ENCODE peak calls at places on chromosome 17, in ten cellular contexts. U, J, W, D, N, O, Y, R, T and Z are unnamed samples.

GRCh38 chr17:10857976-10858375 is 20.1 kb upstream of the PIRT start:
- DNase-seq in U (no peak), J (no peak), W (no peak), D (no peak), N (no peak), O (no peak), Y (no peak), R (no peak), T (no peak), Z (no peak)

GRCh38 chr17:47629826-47630225 is 19.9 kb upstream of the KPNB1 start:
- DNase-seq in U (no peak), J (no peak), W (no peak), D (no peak), N (no peak), O (no peak), Y (no peak), R (no peak), T (no peak), Z (no peak)

GRCh38 chr17:46020998-46021397 is 21.9 kb downstream of the STH start:
- DNase-seq in U (no peak), J (no peak), W (no peak), D (no peak), N (no peak), O (no peak), Y (no peak), R (no peak), T (no peak), Z (no peak)

GRCh38 chr17:37642706-37643105 is 540 bp downstream of the DDX52 start:
- DNase-seq in U (no peak), J (no peak), W (no peak), D (no peak), N (no peak), O (peak), Y (no peak), R (peak), T (no peak), Z (no peak)

GRCh38 chr17:36972186-36972686 is 23.5 kb downstream of the AATF start:
- DNase-seq in U (no peak), J (no peak), W (no peak), D (no peak), N (no peak), O (no peak), Y (no peak), R (no peak), T (no peak), Z (no peak)

GRCh38 chr17:36152639-36153120 is 23.8 kb downstream of the TBC1D3B start:
- DNase-seq in U (no peak), J (no peak), W (no peak), D (no peak), N (no peak), O (no peak), Y (no peak), R (no peak), T (no peak), Z (no peak)

GRCh38 chr17:7750321-7750821 is 32.8 kb downstream of the DNAH2 start:
- DNase-seq in U (no peak), J (no peak), W (no peak), D (no peak), N (peak), O (no peak), Y (no peak), R (no peak), T (no peak), Z (no peak)

GRCh38 chr17:83064732-83065659 is 14.4 kb upstream of the METRNL start:
- DNase-seq in U (peak), J (peak), W (peak), D (peak), N (no peak), O (no peak), Y (peak), R (no peak), T (no peak), Z (no peak)

GRCh38 chr17:32495347-32496253 is 8.8 kb downstream of the CDK5R1 start:
- DNase-seq in U (peak), J (no peak), W (no peak), D (no peak), N (no peak), O (no peak), Y (no peak), R (no peak), T (no peak), Z (peak)

GRCh38 chr17:35345926-35346771 is 27.3 kb downstream of the SLFN11 start:
- DNase-seq in U (peak), J (no peak), W (peak), D (peak), N (no peak), O (no peak), Y (peak), R (no peak), T (no peak), Z (peak)

GRCh38 chr17:34246436-34246835 is 8.6 kb upstream of the CCL2 start:
- DNase-seq in U (no peak), J (no peak), W (no peak), D (no peak), N (no peak), O (no peak), Y (no peak), R (no peak), T (no peak), Z (no peak)

GRCh38 chr17:19299214-19299747 is 62.1 kb downstream of the EPN2 start:
- DNase-seq in U (no peak), J (no peak), W (no peak), D (no peak), N (no peak), O (no peak), Y (no peak), R (no peak), T (no peak), Z (no peak)

GRCh38 chr17:32569171-32570080 is 82.6 kb downstream of the CDK5R1 start:
- DNase-seq in U (no peak), J (no peak), W (no peak), D (no peak), N (no peak), O (no peak), Y (no peak), R (no peak), T (no peak), Z (no peak)

GRCh38 chr17:50833396-50834125 is 1.8 kb upstream of the WFIKKN2 start:
- DNase-seq in U (no peak), J (no peak), W (no peak), D (no peak), N (no peak), O (no peak), Y (no peak), R (no peak), T (no peak), Z (no peak)

GRCh38 chr17:16027708-16028584 is 28.3 kb downstream of the TTC19 start:
- DNase-seq in U (no peak), J (no peak), W (no peak), D (no peak), N (peak), O (no peak), Y (no peak), R (peak), T (no peak), Z (no peak)

GRCh38 chr17:31371511-31372097 is 19.9 kb upstream of the RAB11FIP4 start:
- DNase-seq in U (no peak), J (no peak), W (no peak), D (no peak), N (peak), O (no peak), Y (no peak), R (no peak), T (no peak), Z (no peak)

GRCh38 chr17:17853811-17854527 is 17.2 kb upstream of the SREBF1 start:
- DNase-seq in U (no peak), J (no peak), W (no peak), D (no peak), N (no peak), O (no peak), Y (no peak), R (no peak), T (no peak), Z (no peak)

GRCh38 chr17:4393806-4394205 is 27.3 kb upstream of the UBE2G1 start:
- DNase-seq in U (no peak), J (no peak), W (no peak), D (no peak), N (no peak), O (peak), Y (peak), R (no peak), T (no peak), Z (no peak)

GRCh38 chr17:4397840-4398239 is 31.4 kb upstream of the UBE2G1 start:
- DNase-seq in U (no peak), J (no peak), W (no peak), D (no peak), N (no peak), O (no peak), Y (no peak), R (no peak), T (no peak), Z (no peak)

GRCh38 chr17:4395111-4395478 is 28.6 kb upstream of the UBE2G1 start:
- DNase-seq in U (no peak), J (no peak), W (no peak), D (no peak), N (no peak), O (no peak), Y (no peak), R (no peak), T (no peak), Z (no peak)

GRCh38 chr17:4389079-4389478 is 22.6 kb upstream of the UBE2G1 start:
- DNase-seq in U (no peak), J (no peak), W (peak), D (no peak), N (no peak), O (no peak), Y (peak), R (no peak), T (no peak), Z (no peak)

DNA sequence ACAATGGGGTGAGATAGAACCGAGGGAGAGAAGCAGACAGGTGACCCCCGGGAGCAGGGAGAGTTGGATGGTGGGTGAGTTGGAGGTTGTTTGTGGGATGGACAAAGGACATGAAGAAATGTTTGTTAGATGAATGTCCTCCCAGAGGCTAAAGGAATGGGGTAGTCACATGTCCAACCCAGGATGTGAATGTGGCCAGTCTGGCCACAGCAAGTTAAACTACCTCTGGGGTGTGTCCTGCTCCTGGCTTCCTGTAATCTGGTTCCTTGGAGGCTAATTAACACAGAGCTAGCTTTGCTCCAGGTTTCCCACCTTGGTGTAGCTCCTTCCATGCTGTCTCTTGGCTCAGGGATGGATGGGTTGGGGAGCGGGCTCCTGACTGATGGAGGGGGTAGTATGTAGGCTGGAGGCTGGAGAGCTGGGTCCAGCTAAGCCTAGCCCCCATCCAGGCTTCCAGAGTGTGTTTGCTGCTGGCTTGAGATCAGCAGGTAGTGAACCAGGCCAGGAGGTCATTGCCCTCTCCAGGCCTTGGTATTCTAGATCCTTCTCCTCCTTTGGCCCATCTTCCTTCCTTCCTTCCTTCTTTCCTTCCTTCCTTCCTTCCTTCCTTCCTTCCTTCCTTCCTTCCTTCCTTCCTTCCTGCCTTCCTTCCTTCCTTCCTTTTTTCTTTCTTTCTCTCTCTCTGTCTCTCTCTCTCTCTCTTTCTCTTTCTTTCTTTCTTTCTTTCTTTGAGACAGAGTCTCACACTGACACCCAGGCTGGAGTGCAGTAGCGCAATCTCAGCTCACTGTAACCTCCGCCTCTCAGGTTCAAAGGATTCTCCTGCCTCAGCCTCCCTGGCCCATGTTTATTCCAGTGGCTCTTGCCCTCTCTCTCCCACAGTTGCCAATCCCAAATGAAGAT is 28.0 kb upstream of the UBE2G1 start:
- DNase-seq in U (no peak), J (no peak), W (no peak), D (no peak), N (no peak), O (no peak), Y (peak), R (no peak), T (no peak), Z (no peak)
- TF ChIP-seq CTCF in U (no peak), J (no peak), W (no peak), D (no peak), N (no peak), O (no peak), Y (no peak), R (no peak), T (no peak), Z (no peak)

DNA sequence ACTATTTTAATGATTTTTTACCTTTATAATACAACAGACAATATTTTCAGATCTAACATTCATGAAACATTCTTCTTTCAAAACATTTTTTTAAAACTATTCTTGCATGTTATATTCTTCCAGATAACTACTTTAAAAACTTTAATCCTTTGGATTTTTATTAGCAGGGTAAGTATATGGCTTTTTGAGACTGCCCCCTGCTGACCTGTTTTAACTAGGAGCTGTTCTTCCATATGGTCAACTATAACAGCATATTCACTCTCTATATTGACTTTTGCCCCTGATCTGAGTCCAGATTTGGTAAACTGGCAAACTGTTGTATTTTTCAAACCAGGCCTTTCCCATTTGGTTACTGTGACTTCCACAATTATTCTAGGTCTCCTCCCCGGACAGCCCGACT is 16.5 kb downstream of the ZNF18 start:
- DNase-seq in U (no peak), J (no peak), W (no peak), D (no peak), N (no peak), O (no peak), Y (no peak), R (no peak), T (no peak), Z (no peak)
- TF ChIP-seq CTCF in U (no peak), J (peak), W (no peak), D (peak), N (peak), O (peak), Y (no peak), R (peak), T (peak), Z (no peak)

GRCh38 chr17:54900457-54901229 is at the start of gene TOM1L1:
- DNase-seq in U (peak), J (peak), W (peak), D (peak), N (no peak), O (no peak), Y (peak), R (peak), T (peak), Z (peak)
- TF ChIP-seq CTCF in U (no peak), J (peak), W (no peak), D (no peak), N (peak), O (no peak), Y (no peak), R (no peak), T (no peak), Z (no peak)

GRCh38 chr17:80099291-80100034 is 1.9 kb upstream of the GAA start:
- DNase-seq in U (peak), J (no peak), W (no peak), D (no peak), N (no peak), O (no peak), Y (no peak), R (no peak), T (no peak), Z (no peak)

GRCh38 chr17:80100035-80100323 is 1.4 kb upstream of the GAA start:
- DNase-seq in U (no peak), J (no peak), W (no peak), D (no peak), N (no peak), O (no peak), Y (no peak), R (no peak), T (no peak), Z (no peak)

GRCh38 chr17:80101946-80102706 is 745 bp downstream of the GAA start:
- DNase-seq in U (peak), J (no peak), W (no peak), D (peak), N (no peak), O (peak), Y (no peak), R (peak), T (no peak), Z (peak)

GRCh38 chr17:80103061-80103481 is 1.7 kb downstream of the GAA start:
- DNase-seq in U (peak), J (no peak), W (no peak), D (no peak), N (no peak), O (no peak), Y (peak), R (no peak), T (no peak), Z (no peak)

GRCh38 chr17:80101160-80101945 is at the start of gene GAA:
- DNase-seq in U (peak), J (peak), W (peak), D (peak), N (no peak), O (peak), Y (peak), R (peak), T (peak), Z (peak)
- TF ChIP-seq CTCF in U (peak), J (peak), W (no peak), D (peak), N (peak), O (peak), Y (peak), R (peak), T (peak), Z (peak)

GRCh38 chr17:76125922-76126321 is 15.1 kb downstream of the FOXJ1 start:
- DNase-seq in U (no peak), J (no peak), W (no peak), D (no peak), N (no peak), O (no peak), Y (no peak), R (no peak), T (no peak), Z (no peak)

GRCh38 chr17:76123127-76123499 is 17.9 kb downstream of the FOXJ1 start:
- DNase-seq in U (no peak), J (no peak), W (no peak), D (no peak), N (no peak), O (no peak), Y (no peak), R (no peak), T (no peak), Z (no peak)

GRCh38 chr17:76123749-76124581 is 17.1 kb downstream of the FOXJ1 start:
- DNase-seq in U (no peak), J (no peak), W (no peak), D (no peak), N (no peak), O (peak), Y (no peak), R (no peak), T (no peak), Z (no peak)

GRCh38 chr17:76125391-76125675 is 15.7 kb downstream of the FOXJ1 start:
- DNase-seq in U (no peak), J (no peak), W (no peak), D (no peak), N (no peak), O (no peak), Y (no peak), R (no peak), T (no peak), Z (no peak)

DNA sequence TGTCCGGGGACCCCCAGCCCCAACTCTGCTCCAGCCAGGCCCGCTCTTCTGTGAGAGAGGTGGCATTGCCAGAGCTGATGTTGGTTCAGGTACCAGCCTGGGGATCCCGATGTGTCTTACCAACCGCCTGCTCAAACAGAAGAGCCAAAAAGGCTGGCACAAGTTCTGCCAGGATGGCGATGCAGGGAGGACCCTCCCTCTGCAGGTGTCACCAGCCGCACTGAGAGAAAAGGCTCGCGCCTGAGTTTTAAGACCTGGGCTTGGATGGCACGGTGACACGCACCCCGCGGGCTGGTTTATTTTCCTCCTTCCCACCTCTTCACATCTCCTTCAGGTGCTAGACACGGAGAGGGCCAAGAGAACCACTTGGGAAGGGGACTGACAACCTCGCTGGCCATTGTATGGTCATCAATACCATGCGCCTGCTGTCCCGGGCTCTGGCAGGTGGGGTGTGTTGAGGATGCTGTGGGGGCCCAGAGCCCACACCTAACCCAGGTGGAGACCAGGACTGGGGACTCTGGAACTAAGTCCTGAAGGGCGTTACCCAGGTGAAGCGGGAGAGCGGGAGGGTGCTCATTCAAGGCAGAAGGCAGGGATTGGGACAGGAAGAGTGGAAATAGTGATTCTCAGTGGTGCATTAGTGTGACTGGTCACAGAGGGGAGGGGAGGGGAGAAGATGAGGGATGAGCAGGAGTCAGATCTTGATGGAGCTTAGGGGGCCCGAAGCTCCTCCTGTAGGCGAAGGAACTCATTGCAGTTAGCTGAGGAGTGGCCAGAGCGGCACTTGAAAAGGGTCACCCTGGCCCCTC is 16.3 kb downstream of the FOXJ1 start:
- DNase-seq in U (no peak), J (no peak), W (no peak), D (no peak), N (no peak), O (peak), Y (no peak), R (peak), T (no peak), Z (no peak)
- TF ChIP-seq CTCF in U (no peak), J (peak), W (no peak), D (peak), N (peak), O (peak), Y (no peak), R (no peak), T (no peak), Z (peak)

GRCh38 chr17:74325376-74325742 is 667 bp upstream of the KIF19 start:
- DNase-seq in U (no peak), J (no peak), W (no peak), D (no peak), N (no peak), O (no peak), Y (no peak), R (no peak), T (no peak), Z (no peak)

GRCh38 chr17:74325743-74326379 is at the start of gene KIF19:
- DNase-seq in U (no peak), J (peak), W (peak), D (peak), N (no peak), O (no peak), Y (no peak), R (no peak), T (no peak), Z (peak)

GRCh38 chr17:74328487-74328886 is 2.5 kb downstream of the KIF19 start:
- DNase-seq in U (no peak), J (no peak), W (no peak), D (no peak), N (no peak), O (no peak), Y (no peak), R (no peak), T (no peak), Z (no peak)

GRCh38 chr17:74324521-74324920 is 1.5 kb upstream of the KIF19 start:
- DNase-seq in U (no peak), J (no peak), W (no peak), D (no peak), N (no peak), O (no peak), Y (no peak), R (no peak), T (no peak), Z (no peak)

GRCh38 chr17:74326506-74326905 is 480 bp downstream of the KIF19 start:
- DNase-seq in U (no peak), J (no peak), W (no peak), D (no peak), N (no peak), O (no peak), Y (no peak), R (no peak), T (no peak), Z (no peak)
- TF ChIP-seq CTCF in U (no peak), J (no peak), W (no peak), D (no peak), N (no peak), O (no peak), Y (no peak), R (no peak), T (no peak), Z (no peak)

GRCh38 chr17:78806451-78806850 is 24.4 kb upstream of the CYTH1 start:
- DNase-seq in U (no peak), J (no peak), W (no peak), D (no peak), N (no peak), O (no peak), Y (no peak), R (peak), T (no peak), Z (no peak)
- TF ChIP-seq CTCF in U (no peak), J (no peak), W (no peak), D (no peak), N (no peak), O (no peak), Y (no peak), R (no peak), T (no peak), Z (no peak)